ENCODE peak calls at places on chromosomes 13 and 19, in four cellular contexts. R is AG04450, B is upper lobe of right lung, X is AG08396. Y is an unnamed sample.
A peak's percentile ranks its signal among the peaks of the same experiment; 100 is the strongest.

GRCh38 chr13:108070491-108070890 is 144.8 kb downstream of the LIG4 start:
- DNase-seq in R (no peak), X (no peak), B (no peak), Y (no peak)

GRCh38 chr19:42280761-42281174 is 11.7 kb downstream of the CIC start:
- DNase-seq in R (no peak), B (no peak), X (peak; percentile 78), Y (no peak)

GRCh38 chr13:70856706-70857105 is 748.5 kb upstream of the KLHL1 start:
- DNase-seq in R (no peak), X (no peak), B (no peak), Y (no peak)

GRCh38 chr19:56105090-56105701 is 15.9 kb downstream of the ZNF787 start:
- DNase-seq in X (peak; percentile 84), R (no peak), B (peak; percentile 92), Y (no peak)

GRCh38 chr13:26971990-26972888 is 199.4 kb downstream of the USP12 start:
- DNase-seq in B (no peak), R (no peak), X (no peak), Y (no peak)

GRCh38 chr13:23723463-23723862 is 153.3 kb downstream of the TNFRSF19 start:
- DNase-seq in R (peak; percentile 41), B (no peak), X (peak; percentile 24), Y (no peak)

GRCh38 chr19:48624067-48624594 is 4.8 kb downstream of the SPHK2 start:
- DNase-seq in B (peak; percentile 99), R (peak; percentile 95), X (peak; percentile 97), Y (no peak)

GRCh38 chr19:30053558-30053957 is 111.5 kb downstream of the URI1 start:
- DNase-seq in R (no peak), B (no peak), X (no peak), Y (no peak)

GRCh38 chr19:8610041-8610927 is at the start of gene ADAMTS10:
- DNase-seq in X (peak; percentile 62), R (no peak), B (no peak), Y (no peak)

GRCh38 chr19:58203814-58204475 is 21.1 kb downstream of the ZNF274 start:
- DNase-seq in R (no peak), X (no peak), B (no peak), Y (no peak)

GRCh38 chr13:105587786-105588185 is 947.7 kb downstream of the EFNB2 start:
- DNase-seq in R (no peak), X (no peak), B (no peak), Y (no peak)

GRCh38 chr13:99981115-99982020 is at the start of gene ZIC2:
- DNase-seq in R (no peak), X (no peak), B (no peak), Y (peak; percentile 30)

GRCh38 chr19:10712041-10712440 is 5.8 kb upstream of the DNM2 start:
- DNase-seq in X (no peak), R (no peak), B (no peak), Y (no peak)

GRCh38 chr19:13037161-13037560 is 41.9 kb downstream of the NFIX start:
- DNase-seq in B (no peak), R (no peak), X (peak; percentile 73), Y (no peak)